ENCODE peak calls at places on chromosomes 3 and 15, in six cellular contexts. T is left lung; J is WERI-Rb-1; H is uterus; L is left ventricle myocardium inferior; O is CD8-positive, alpha-beta T cell. Q is an unnamed sample. For H3K9me3, the result is how much of the 10 kb centered on the place peaks cover.

GRCh38 chr15:83654379-83655236 is 685 bp downstream of the ADAMTSL3 start:
- DNase-seq in T (no peak), L (peak), O (no peak), J (peak), H (peak), Q (peak)

GRCh38 chr3:44995142-44995770 is 19.2 kb downstream of the EXOSC7 start:
- DNase-seq in O (no peak), L (no peak), H (peak), T (no peak), J (no peak), Q (peak)

GRCh38 chr3:44468572-44469520 is 8.6 kb downstream of the ZNF445 start:
- DNase-seq in H (no peak), J (peak), O (no peak), L (no peak), T (no peak), Q (no peak)

GRCh38 chr15:86624261-86625036 is 544.8 kb downstream of the AGBL1 start:
- DNase-seq in L (peak), O (peak), H (peak), T (peak), J (peak), Q (peak)

GRCh38 chr3:114242947-114243346 is 5.6 kb upstream of the ZNF80 start:
- DNase-seq in O (no peak), L (no peak), J (no peak), T (no peak), H (no peak), Q (no peak)

GRCh38 chr3:81242871-81243270 is 518.6 kb downstream of the GBE1 start:
- DNase-seq in H (no peak), T (no peak), O (no peak), L (no peak), J (no peak), Q (no peak)

GRCh38 chr3:4504340-4505261 is 11.5 kb downstream of the ITPR1 start:
- DNase-seq in H (peak), J (no peak), T (no peak), O (peak), L (no peak), Q (peak)

GRCh38 chr15:41978534-41978933 is 6.2 kb upstream of the EHD4 start:
- DNase-seq in L (no peak), O (no peak), H (no peak), J (no peak), T (no peak), Q (no peak)

GRCh38 chr3:14216257-14217048 is 37.8 kb downstream of the LSM3 start:
- DNase-seq in T (no peak), J (peak), H (no peak), L (peak), O (peak), Q (no peak)

GRCh38 chr3:135237371-135237770 is 442.3 kb downstream of the EPHB1 start:
- DNase-seq in J (no peak), L (no peak), O (no peak), H (no peak), T (no peak), Q (no peak)

GRCh38 chr15:70253461-70254156 is 155.9 kb upstream of the TLE3 start:
- DNase-seq in H (no peak), L (no peak), T (no peak), J (no peak), O (no peak), Q (no peak)

GRCh38 chr15:84794148-84794547 is 23.0 kb upstream of the ALPK3 start:
- DNase-seq in T (no peak), O (no peak), L (no peak), H (no peak), J (no peak), Q (no peak)

GRCh38 chr15:45185903-45186770 is 1.6 kb downstream of the SHF start:
- DNase-seq in T (no peak), H (no peak), L (no peak), J (no peak), O (no peak), Q (no peak)

GRCh38 chr15:40929730-40930429 is 740 bp downstream of the DLL4 start:
- DNase-seq in J (peak), L (peak), O (no peak), T (peak), H (no peak), Q (peak)

GRCh38 chr3:174440741-174441587 is 418.2 kb upstream of the NAALADL2 start:
- DNase-seq in O (peak), L (peak), J (peak), T (peak), H (peak), Q (peak)

GRCh38 chr3:112979244-112979832 is 4.4 kb upstream of the CD200R1 start:
- DNase-seq in L (no peak), O (peak), T (no peak), J (no peak), H (no peak), Q (no peak)

GRCh38 chr3:129144786-129145185 is 16.1 kb downstream of the ISY1 start:
- DNase-seq in H (no peak), T (no peak), L (no peak), J (no peak), O (no peak), Q (no peak)

GRCh38 chr15:68228971-68229385 is 550 bp downstream of the CLN6 start:
- DNase-seq in J (no peak), L (no peak), O (no peak), H (no peak), T (no peak), Q (peak)

GRCh38 chr3:147655236-147655635 is 246.1 kb downstream of the ZIC1 start:
- DNase-seq in H (no peak), L (no peak), T (no peak), O (no peak), J (no peak), Q (no peak)

GRCh38 chr3:128546646-128547045 is 53.6 kb upstream of the GATA2 start:
- DNase-seq in L (no peak), T (no peak), J (no peak), H (no peak), O (no peak), Q (no peak)

GRCh38 chr3:61954097-61954528 is 392.7 kb downstream of the PTPRG start:
- DNase-seq in O (no peak), H (no peak), L (no peak), T (no peak), J (no peak), Q (no peak)

GRCh38 chr15:49083471-49084284 is 37.4 kb upstream of the SECISBP2L start:
- DNase-seq in J (no peak), L (no peak), T (no peak), O (no peak), H (no peak), Q (no peak)

GRCh38 chr3:159804726-159805410 is 183.8 kb upstream of the IL12A start:
- DNase-seq in L (peak), J (peak), T (peak), O (no peak), H (peak), Q (peak)

GRCh38 chr3:42666577-42666998 is 13.1 kb downstream of the ZBTB47 start:
- DNase-seq in J (no peak), O (no peak), L (no peak), T (no peak), H (peak), Q (no peak)

GRCh38 chr3:169244119-169244864 is 419.2 kb downstream of the MECOM start:
- DNase-seq in L (no peak), O (no peak), H (no peak), T (no peak), J (no peak), Q (no peak)

GRCh38 chr15:66241301-66241700 is 12.2 kb downstream of the MEGF11 start:
- DNase-seq in J (no peak), H (no peak), T (no peak), O (no peak), L (no peak), Q (no peak)

GRCh38 chr3:33317963-33318708 is 40.9 kb downstream of the FBXL2 start:
- DNase-seq in L (no peak), J (no peak), H (no peak), T (no peak), O (no peak), Q (no peak)

GRCh38 chr3:180250172-180250571 is 213.4 kb upstream of the PEX5L start:
- DNase-seq in J (no peak), H (no peak), T (no peak), O (no peak), L (no peak), Q (no peak)

GRCh38 chr15:71786673-71787072 is 23.7 kb upstream of the NR2E3 start:
- DNase-seq in T (no peak), L (no peak), J (no peak), H (no peak), O (no peak), Q (no peak)

GRCh38 chr3:11134794-11135193 is 19.5 kb upstream of the HRH1 start:
- DNase-seq in O (no peak), J (no peak), T (no peak), L (no peak), H (no peak), Q (no peak)

GRCh38 chr3:71103430-71103881 is 480.1 kb downstream of the FOXP1 start:
- DNase-seq in L (peak), J (no peak), O (no peak), T (peak), H (peak), Q (peak)

GRCh38 chr3:32018723-32019564 is 37.4 kb downstream of the ZNF860 start:
- DNase-seq in T (no peak), L (no peak), J (no peak), H (no peak), O (no peak), Q (no peak)

GRCh38 chr15:71781179-71781964 is 29.0 kb upstream of the NR2E3 start:
- DNase-seq in J (no peak), O (no peak), T (no peak), H (no peak), L (no peak), Q (no peak)

GRCh38 chr15:88704791-88705768 is 66.3 kb downstream of the ISG20 start:
- DNase-seq in O (no peak), L (peak), T (peak), J (no peak), H (peak), Q (peak)

GRCh38 chr3:29642393-29643033 is 361.6 kb downstream of the RBMS3 start:
- DNase-seq in L (no peak), H (no peak), J (peak), O (no peak), T (no peak), Q (peak)

GRCh38 chr15:64636101-64636500 is 139.3 kb downstream of the RBPMS2 start:
- DNase-seq in J (no peak), O (no peak), H (no peak), L (no peak), T (no peak), Q (no peak)

GRCh38 chr3:16484216-16484615 is 29.3 kb downstream of the RFTN1 start:
- DNase-seq in L (no peak), J (no peak), H (peak), T (no peak), O (no peak), Q (no peak)

DNA sequence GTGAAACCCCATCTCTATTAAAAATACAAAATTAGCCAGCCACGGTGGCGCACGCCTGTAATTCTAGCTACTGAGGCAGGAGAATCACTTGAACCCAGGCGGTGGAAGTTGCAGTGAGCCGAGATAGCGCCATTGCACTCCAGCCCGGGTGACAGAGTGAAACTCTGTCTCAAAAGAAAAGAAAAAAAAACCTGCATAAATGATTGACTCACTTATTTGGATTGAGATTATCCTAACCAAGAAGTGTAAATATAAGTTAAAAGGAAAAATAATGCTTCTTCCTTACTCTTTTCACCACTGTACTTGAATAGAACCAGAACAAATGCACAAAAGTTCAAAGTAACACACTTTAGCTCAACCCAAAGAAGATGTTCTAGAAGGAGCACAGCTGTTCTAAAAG is 9.8 kb downstream of the MTHFS start:
- DNase-seq in T (no peak), O (no peak), H (no peak), J (no peak), L (no peak), Q (no peak)
- H3K27ac ChIP-seq in T (no peak), O (no peak), H (no peak), J (no peak), L (no peak), Q (no peak)

DNA sequence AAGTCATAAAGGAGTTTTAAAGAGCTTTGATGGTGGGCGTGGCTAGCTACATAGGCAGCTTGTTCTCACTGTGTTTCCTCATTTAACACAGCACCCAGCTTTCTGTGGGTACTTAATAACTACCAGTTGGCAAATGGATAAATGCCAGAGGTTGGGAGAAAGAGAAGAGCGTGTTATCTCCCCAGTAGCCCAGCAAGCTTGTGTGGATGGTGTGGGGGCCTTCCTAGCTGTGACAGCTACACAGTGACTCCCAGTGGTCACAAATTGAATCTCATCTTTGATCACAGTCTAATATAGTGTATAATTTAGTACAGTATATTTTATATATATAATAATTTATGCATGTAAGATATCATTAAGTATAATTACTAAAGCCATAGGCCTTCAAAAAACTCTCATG is 984.1 kb downstream of the EPHA3 start:
- DNase-seq in J (peak), T (no peak), O (no peak), L (peak), H (no peak), Q (peak)
- TF ChIP-seq CTCF in J (peak), T (peak), O (no peak), L (peak), H (peak), Q (peak)

GRCh38 chr15:60614028-60614427 is 135.1 kb upstream of the ICE2 start:
- DNase-seq in H (no peak), O (no peak), T (no peak), L (no peak), J (no peak), Q (no peak)
- H3K9me3 ChIP-seq in H (under half), O (under half), T (under half), L (under half), J (under half), Q (under half)

GRCh38 chr3:107662109-107662477 is 139.3 kb downstream of the BBX start:
- DNase-seq in J (no peak), T (no peak), L (no peak), H (peak), O (no peak), Q (no peak)

GRCh38 chr3:107663266-107663665 is 140.5 kb downstream of the BBX start:
- DNase-seq in O (no peak), J (no peak), T (no peak), L (no peak), H (no peak), Q (no peak)

GRCh38 chr3:107662586-107662985 is 139.8 kb downstream of the BBX start:
- DNase-seq in L (no peak), H (no peak), J (no peak), T (no peak), O (no peak), Q (no peak)

GRCh38 chr3:107660316-107660976 is 137.7 kb downstream of the BBX start:
- DNase-seq in L (no peak), J (no peak), T (no peak), O (no peak), H (no peak), Q (no peak)

DNA sequence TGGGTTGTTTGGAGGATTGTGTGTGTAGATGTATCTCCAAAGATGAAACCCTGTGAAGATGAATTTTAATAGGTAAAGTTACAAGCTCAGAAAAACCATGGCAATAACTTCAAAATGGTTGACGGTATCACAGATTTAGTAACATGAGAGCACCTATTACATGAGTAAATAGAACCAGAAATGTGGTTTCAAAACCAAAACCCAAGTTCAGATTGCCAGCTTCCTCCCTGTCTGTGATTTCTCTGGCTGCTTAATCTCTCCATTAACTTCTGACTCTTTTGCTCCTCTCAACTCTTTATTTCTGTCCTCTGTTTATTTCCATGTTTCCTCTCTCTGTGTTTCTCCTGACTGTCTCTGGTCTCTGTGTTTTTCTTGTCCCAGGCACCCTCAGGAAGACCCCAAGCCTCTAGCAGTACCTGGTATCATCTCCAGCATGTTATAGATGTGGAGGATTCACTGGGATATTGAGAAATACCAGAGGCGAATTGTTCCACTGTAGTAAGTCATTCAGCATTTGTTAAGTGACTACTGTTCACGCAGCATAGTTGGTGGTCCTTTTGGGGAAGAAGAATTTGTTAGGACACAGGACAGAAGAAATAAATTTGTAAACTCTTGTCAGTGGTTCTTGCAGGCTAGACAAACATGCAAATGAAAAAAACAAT is 138.8 kb downstream of the BBX start:
- DNase-seq in T (no peak), L (no peak), J (no peak), O (no peak), H (no peak), Q (no peak)
- H3K27ac ChIP-seq in T (peak), L (peak), J (no peak), O (no peak), H (peak), Q (no peak)